ENCODE peak calls at places on chromosomes 3 and 15, in ten cellular contexts. M, J, A, G, W, X, T, D, I and O are unnamed samples.

GRCh38 chr3:107956991-107957467 is 133.8 kb downstream of the CD47 start:
- DNase-seq in M (no peak), J (no peak), A (no peak), G (peak), W (no peak), X (no peak), T (peak), D (no peak), I (no peak), O (no peak)

GRCh38 chr3:70108072-70108471 is 108.5 kb downstream of the SAMMSON start:
- DNase-seq in M (no peak), J (no peak), A (peak), G (no peak), W (no peak), X (no peak), T (no peak), D (no peak), I (no peak), O (no peak)

GRCh38 chr3:28110884-28111283 is 130.5 kb upstream of the CMC1 start:
- DNase-seq in M (no peak), J (no peak), A (no peak), G (no peak), W (no peak), X (no peak), T (no peak), D (no peak), I (no peak), O (no peak)

GRCh38 chr3:29239377-29239776 is 41.5 kb upstream of the RBMS3 start:
- DNase-seq in M (no peak), J (no peak), A (no peak), G (no peak), W (no peak), X (no peak), T (no peak), D (no peak), I (no peak), O (no peak)

GRCh38 chr3:17577795-17578520 is 164.5 kb downstream of the TBC1D5 start:
- DNase-seq in M (no peak), J (no peak), A (no peak), G (no peak), W (no peak), X (no peak), T (no peak), D (no peak), I (no peak), O (no peak)

GRCh38 chr3:170410428-170411029 is 8.1 kb upstream of the CLDN11 start:
- DNase-seq in M (no peak), J (no peak), A (no peak), G (no peak), W (peak), X (peak), T (no peak), D (no peak), I (no peak), O (no peak)

GRCh38 chr3:130857336-130858026 is 36.4 kb upstream of the ATP2C1 start:
- DNase-seq in M (no peak), J (no peak), A (no peak), G (no peak), W (no peak), X (no peak), T (no peak), D (no peak), I (no peak), O (no peak)

GRCh38 chr3:57530071-57530608 is 14.0 kb downstream of the DNAH12 start:
- DNase-seq in M (no peak), J (no peak), A (no peak), G (no peak), W (no peak), X (no peak), T (no peak), D (no peak), I (no peak), O (no peak)

GRCh38 chr3:107206141-107206540 is 171.1 kb upstream of the CCDC54 start:
- DNase-seq in M (no peak), J (no peak), A (peak), G (no peak), W (peak), X (peak), T (no peak), D (no peak), I (no peak), O (no peak)

GRCh38 chr3:38004415-38005075 is 14.0 kb downstream of the VILL start:
- DNase-seq in M (peak), J (no peak), A (peak), G (peak), W (peak), X (peak), T (peak), D (no peak), I (no peak), O (peak)

GRCh38 chr3:123084192-123084591 is 17.4 kb downstream of the PDIA5 start:
- DNase-seq in M (no peak), J (no peak), A (no peak), G (no peak), W (no peak), X (peak), T (no peak), D (no peak), I (no peak), O (no peak)

GRCh38 chr3:42660898-42661297 is 7.4 kb downstream of the ZBTB47 start:
- DNase-seq in M (no peak), J (no peak), A (no peak), G (no peak), W (peak), X (no peak), T (no peak), D (no peak), I (no peak), O (no peak)

GRCh38 chr3:178405456-178405970 is 130.7 kb upstream of the KCNMB2 start:
- DNase-seq in M (no peak), J (no peak), A (no peak), G (no peak), W (peak), X (no peak), T (no peak), D (no peak), I (no peak), O (no peak)

GRCh38 chr3:182083112-182083511 is 371.4 kb downstream of the SOX2 start:
- DNase-seq in M (no peak), J (no peak), A (no peak), G (no peak), W (no peak), X (no peak), T (no peak), D (no peak), I (no peak), O (no peak)

GRCh38 chr3:118637866-118638265 is 396.8 kb downstream of the IGSF11 start:
- DNase-seq in M (no peak), J (no peak), A (no peak), G (no peak), W (no peak), X (no peak), T (no peak), D (no peak), I (no peak), O (no peak)

GRCh38 chr3:160616311-160616710 is 50.9 kb upstream of the KPNA4 start:
- DNase-seq in M (no peak), J (no peak), A (no peak), G (no peak), W (no peak), X (no peak), T (no peak), D (no peak), I (no peak), O (no peak)

GRCh38 chr3:63970596-63971468 is 52.5 kb downstream of the PSMD6 start:
- DNase-seq in M (no peak), J (no peak), A (no peak), G (no peak), W (no peak), X (peak), T (no peak), D (no peak), I (no peak), O (no peak)

GRCh38 chr15:74036271-74037170 is 42.0 kb downstream of the PML start:
- DNase-seq in M (no peak), J (no peak), A (peak), G (no peak), W (peak), X (peak), T (peak), D (no peak), I (no peak), O (peak)

GRCh38 chr3:172157566-172158258 is 118.3 kb downstream of the FNDC3B start:
- DNase-seq in M (no peak), J (no peak), A (no peak), G (no peak), W (no peak), X (no peak), T (no peak), D (no peak), I (no peak), O (no peak)

GRCh38 chr3:58006661-58007060 is 1.6 kb upstream of the FLNB start:
- DNase-seq in M (no peak), J (no peak), A (no peak), G (no peak), W (no peak), X (no peak), T (peak), D (no peak), I (no peak), O (no peak)

GRCh38 chr15:37995461-37996347 is 61.3 kb downstream of the TMCO5A start:
- DNase-seq in M (no peak), J (no peak), A (peak), G (no peak), W (peak), X (peak), T (no peak), D (no peak), I (no peak), O (peak)

GRCh38 chr3:51813539-51813938 is 34.5 kb upstream of the IQCF6 start:
- DNase-seq in M (no peak), J (no peak), A (no peak), G (peak), W (no peak), X (peak), T (no peak), D (no peak), I (no peak), O (no peak)

GRCh38 chr15:69712999-69713398 is 260.4 kb downstream of the RPLP1 start:
- DNase-seq in M (no peak), J (no peak), A (no peak), G (no peak), W (no peak), X (no peak), T (no peak), D (no peak), I (no peak), O (no peak)

GRCh38 chr3:180871901-180872300 is 40.6 kb upstream of the FXR1 start:
- DNase-seq in M (no peak), J (no peak), A (no peak), G (no peak), W (no peak), X (no peak), T (no peak), D (no peak), I (no peak), O (no peak)

GRCh38 chr15:33154366-33155166 is 39.9 kb downstream of the FMN1 start:
- DNase-seq in M (no peak), J (no peak), A (no peak), G (peak), W (no peak), X (no peak), T (peak), D (no peak), I (no peak), O (no peak)

GRCh38 chr3:37096972-37097371 is 77.4 kb downstream of the LRRFIP2 start:
- DNase-seq in M (no peak), J (no peak), A (no peak), G (no peak), W (no peak), X (no peak), T (no peak), D (no peak), I (no peak), O (no peak)

GRCh38 chr3:40803311-40803710 is 278.6 kb downstream of the ZNF621 start:
- DNase-seq in M (no peak), J (no peak), A (no peak), G (no peak), W (no peak), X (no peak), T (no peak), D (no peak), I (no peak), O (no peak)

GRCh38 chr3:72487078-72487765 is 361.0 kb downstream of the SHQ1 start:
- DNase-seq in M (no peak), J (no peak), A (no peak), G (peak), W (no peak), X (no peak), T (peak), D (peak), I (peak), O (no peak)

GRCh38 chr3:46693038-46693896 is at the start of gene ALS2CL:
- DNase-seq in M (peak), J (no peak), A (peak), G (peak), W (no peak), X (peak), T (peak), D (no peak), I (no peak), O (peak)

GRCh38 chr3:114644372-114644771 is 350.5 kb downstream of the TIGIT start:
- DNase-seq in M (no peak), J (no peak), A (no peak), G (no peak), W (no peak), X (no peak), T (no peak), D (no peak), I (no peak), O (no peak)